ENCODE peak calls at places on chromosome 19, in nine cellular contexts. A is tibial artery, E is lung, W is suprapubic skin, Q is breast epithelium, O is cardiac muscle cell, M is hepatocyte, D is dorsolateral prefrontal cortex, C is stomach. V is an unnamed sample.

GRCh38 chr19:38666662-38667448 is 19.4 kb downstream of the ACTN4 start:
- DNase-seq in A (peak), E (no peak), W (no peak), Q (peak), O (peak), M (peak), D (no peak), C (no peak), V (no peak)

GRCh38 chr19:15264061-15264932 is 32.0 kb upstream of the EPHX3 start:
- DNase-seq in A (peak), E (peak), W (peak), Q (peak), O (peak), M (peak), D (peak), C (peak), V (peak)

GRCh38 chr19:7550987-7551761 is 15.7 kb downstream of the PNPLA6 start:
- DNase-seq in A (peak), E (peak), W (no peak), Q (peak), O (peak), M (peak), D (peak), C (peak), V (peak)

GRCh38 chr19:48715681-48716171 is 3.8 kb downstream of the MAMSTR start:
- DNase-seq in A (no peak), E (no peak), W (no peak), Q (no peak), O (no peak), M (peak), D (no peak), C (no peak), V (no peak)

GRCh38 chr19:32976223-32976805 is 4.3 kb downstream of the FAAP24 start:
- DNase-seq in A (no peak), E (peak), W (peak), Q (peak), O (peak), M (peak), D (peak), C (peak), V (peak)

GRCh38 chr19:5292453-5292842 is 48.2 kb downstream of the PTPRS start:
- DNase-seq in A (peak), E (no peak), W (no peak), Q (no peak), O (no peak), M (peak), D (no peak), C (peak), V (peak)

GRCh38 chr19:3375221-3376088 is 9.1 kb downstream of the NFIC start:
- DNase-seq in A (peak), E (peak), W (peak), Q (peak), O (peak), M (no peak), D (peak), C (peak), V (no peak)

GRCh38 chr19:55383279-55383788 is 758 bp downstream of the TMEM238 start:
- DNase-seq in A (no peak), E (no peak), W (no peak), Q (no peak), O (no peak), M (no peak), D (no peak), C (no peak), V (no peak)

GRCh38 chr19:12035220-12036172 is at the start of gene ZNF433:
- DNase-seq in A (peak), E (peak), W (peak), Q (peak), O (peak), M (peak), D (peak), C (peak), V (peak)

GRCh38 chr19:44939668-44940067 is 2.4 kb upstream of the APOC4 start:
- DNase-seq in A (no peak), E (no peak), W (no peak), Q (no peak), O (peak), M (no peak), D (no peak), C (no peak), V (no peak)

GRCh38 chr19:21127001-21127400 is 14.8 kb upstream of the ZNF431 start:
- DNase-seq in A (no peak), E (no peak), W (no peak), Q (no peak), O (no peak), M (no peak), D (no peak), C (no peak), V (no peak)

GRCh38 chr19:32337176-32337808 is 8.1 kb upstream of the ZNF507 start:
- DNase-seq in A (no peak), E (no peak), W (no peak), Q (no peak), O (no peak), M (no peak), D (no peak), C (no peak), V (no peak)

GRCh38 chr19:22503524-22503923 is 81.4 kb upstream of the ZNF98 start:
- DNase-seq in A (no peak), E (no peak), W (no peak), Q (no peak), O (no peak), M (no peak), D (no peak), C (no peak), V (no peak)

GRCh38 chr19:2774953-2775555 is 8.0 kb downstream of the SGTA start:
- DNase-seq in A (no peak), E (no peak), W (no peak), Q (peak), O (no peak), M (no peak), D (no peak), C (no peak), V (no peak)

GRCh38 chr19:38277549-38277948 is 13.2 kb downstream of the SPINT2 start:
- DNase-seq in A (no peak), E (no peak), W (no peak), Q (no peak), O (peak), M (no peak), D (no peak), C (no peak), V (peak)

GRCh38 chr19:51501594-51502263 is at the start of gene SIGLEC12:
- DNase-seq in A (no peak), E (peak), W (no peak), Q (no peak), O (no peak), M (no peak), D (peak), C (no peak), V (no peak)

GRCh38 chr19:52535831-52536800 is 8.6 kb downstream of the ZNF808 start:
- DNase-seq in A (peak), E (peak), W (peak), Q (peak), O (peak), M (peak), D (peak), C (peak), V (peak)

GRCh38 chr19:52138614-52139290 is 986 bp downstream of the ZNF616 start:
- DNase-seq in A (no peak), E (no peak), W (no peak), Q (no peak), O (peak), M (peak), D (no peak), C (no peak), V (peak)

GRCh38 chr19:20273376-20273775 is 106.4 kb downstream of the ZNF486 start:
- DNase-seq in A (no peak), E (no peak), W (no peak), Q (no peak), O (no peak), M (no peak), D (no peak), C (no peak), V (no peak)

GRCh38 chr19:56837004-56837403 is 3.5 kb downstream of the PEG3 start:
- DNase-seq in A (no peak), E (no peak), W (no peak), Q (no peak), O (no peak), M (no peak), D (no peak), C (no peak), V (no peak)

GRCh38 chr19:10289167-10289835 is 451 bp upstream of the ICAM5 start:
- DNase-seq in A (no peak), E (peak), W (no peak), Q (no peak), O (peak), M (peak), D (no peak), C (peak), V (peak)

GRCh38 chr19:55289117-55289796 is 5.5 kb downstream of the BRSK1 start:
- DNase-seq in A (no peak), E (no peak), W (no peak), Q (no peak), O (peak), M (no peak), D (no peak), C (no peak), V (no peak)

GRCh38 chr19:32471095-32471494 is 65.5 kb downstream of the DPY19L3 start:
- DNase-seq in A (no peak), E (no peak), W (no peak), Q (no peak), O (no peak), M (no peak), D (no peak), C (no peak), V (no peak)

GRCh38 chr19:6730153-6730804 is 7.1 kb downstream of the GPR108 start:
- DNase-seq in A (no peak), E (peak), W (no peak), Q (no peak), O (no peak), M (peak), D (peak), C (peak), V (no peak)

GRCh38 chr19:6891761-6892385 is 4.5 kb downstream of the ADGRE1 start:
- DNase-seq in A (no peak), E (no peak), W (no peak), Q (no peak), O (no peak), M (no peak), D (no peak), C (no peak), V (no peak)

GRCh38 chr19:50858896-50859295 is 4.2 kb downstream of the KLK3 start:
- DNase-seq in A (no peak), E (no peak), W (peak), Q (no peak), O (no peak), M (peak), D (no peak), C (no peak), V (no peak)

GRCh38 chr19:19103167-19103566 is 35.1 kb downstream of the TMEM161A start:
- DNase-seq in A (no peak), E (no peak), W (no peak), Q (no peak), O (no peak), M (no peak), D (no peak), C (no peak), V (no peak)

GRCh38 chr19:15251010-15251748 is 18.9 kb upstream of the EPHX3 start:
- DNase-seq in A (peak), E (no peak), W (no peak), Q (no peak), O (peak), M (no peak), D (no peak), C (no peak), V (peak)

GRCh38 chr19:11465605-11466004 is 15.2 kb downstream of the ELAVL3 start:
- DNase-seq in A (no peak), E (no peak), W (no peak), Q (no peak), O (no peak), M (no peak), D (no peak), C (no peak), V (no peak)

GRCh38 chr19:44530777-44531176 is 1.3 kb upstream of the CEACAM20 start:
- DNase-seq in A (peak), E (no peak), W (no peak), Q (no peak), O (peak), M (no peak), D (no peak), C (no peak), V (peak)

GRCh38 chr19:5269926-5270325 is 70.7 kb downstream of the PTPRS start:
- DNase-seq in A (no peak), E (no peak), W (no peak), Q (no peak), O (no peak), M (no peak), D (no peak), C (no peak), V (no peak)

GRCh38 chr19:13964776-13965175 is 12.5 kb downstream of the DCAF15 start:
- DNase-seq in A (no peak), E (no peak), W (no peak), Q (no peak), O (no peak), M (no peak), D (no peak), C (no peak), V (no peak)

GRCh38 chr19:18507021-18507726 is 14.7 kb downstream of the ELL start:
- DNase-seq in A (peak), E (no peak), W (no peak), Q (no peak), O (no peak), M (no peak), D (no peak), C (peak), V (no peak)

DNA sequence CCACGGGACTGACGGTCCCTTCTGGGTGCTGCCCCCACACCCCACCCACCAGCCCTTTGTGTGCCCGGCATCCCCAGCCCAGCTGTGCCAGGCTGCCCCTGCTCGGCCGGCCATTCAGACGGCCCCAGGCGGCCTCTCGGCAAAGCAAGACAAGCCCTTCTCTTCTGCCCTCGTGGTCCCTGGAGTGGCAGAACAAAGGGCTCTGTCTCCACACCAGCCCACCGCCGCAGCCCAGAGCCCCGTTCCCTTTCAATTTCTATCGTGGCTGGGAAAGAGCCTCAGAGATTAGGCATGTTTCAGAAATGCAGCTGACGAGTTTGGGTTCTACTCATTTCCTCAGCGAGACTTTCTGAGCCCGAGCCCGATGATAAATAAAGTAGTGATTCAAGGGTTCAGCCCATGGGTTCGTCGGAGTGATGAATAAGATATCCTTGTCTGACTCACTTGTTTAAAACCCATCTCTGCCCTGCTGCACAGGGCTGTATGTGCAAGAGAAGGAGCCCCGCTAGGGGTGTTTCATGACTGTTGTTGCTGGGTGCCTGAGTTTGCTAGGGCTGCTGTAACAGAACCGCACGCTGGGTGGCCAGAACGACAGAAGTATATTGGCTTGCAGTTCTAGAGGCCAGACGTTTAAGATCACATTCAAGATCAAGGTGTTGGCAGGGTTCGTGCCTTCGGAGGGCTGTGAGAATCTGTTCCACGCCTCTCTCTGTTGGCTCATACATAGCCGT is 4.3 kb downstream of the MYO9B start:
- DNase-seq in A (peak), E (peak), W (peak), Q (peak), O (peak), M (peak), D (peak), C (peak), V (peak)
- TF ChIP-seq CTCF in A (peak), E (no peak), W (peak), Q (peak), O (peak), M (peak), D (peak), C (peak), V (peak)

GRCh38 chr19:1420590-1420989 is 13.2 kb downstream of the DAZAP1 start:
- DNase-seq in A (no peak), E (no peak), W (no peak), Q (no peak), O (no peak), M (no peak), D (no peak), C (no peak), V (no peak)

GRCh38 chr19:1422360-1422759 is 15.0 kb downstream of the DAZAP1 start:
- DNase-seq in A (no peak), E (no peak), W (no peak), Q (no peak), O (no peak), M (no peak), D (no peak), C (no peak), V (no peak)

GRCh38 chr19:1421218-1421957 is 14.0 kb downstream of the DAZAP1 start:
- DNase-seq in A (no peak), E (no peak), W (no peak), Q (no peak), O (no peak), M (no peak), D (no peak), C (no peak), V (no peak)

GRCh38 chr19:1422943-1423342 is 15.3 kb upstream of the RPS15 start:
- DNase-seq in A (peak), E (no peak), W (no peak), Q (no peak), O (no peak), M (no peak), D (no peak), C (no peak), V (no peak)

GRCh38 chr19:1421958-1422305 is 14.5 kb downstream of the DAZAP1 start:
- DNase-seq in A (no peak), E (no peak), W (no peak), Q (no peak), O (no peak), M (no peak), D (no peak), C (no peak), V (no peak)
- H3K27ac ChIP-seq in A (no peak), E (no peak), W (no peak), Q (no peak), O (peak), M (no peak), D (no peak), C (no peak), V (peak)

GRCh38 chr19:42267644-42268141 is 1.4 kb upstream of the CIC start:
- DNase-seq in A (no peak), E (peak), W (no peak), Q (peak), O (no peak), M (peak), D (no peak), C (no peak), V (no peak)

GRCh38 chr19:42270346-42271044 is 1.4 kb downstream of the CIC start:
- DNase-seq in A (peak), E (no peak), W (peak), Q (peak), O (peak), M (no peak), D (peak), C (peak), V (peak)

GRCh38 chr19:42268704-42269517 is at the start of gene CIC:
- DNase-seq in A (peak), E (peak), W (peak), Q (peak), O (peak), M (peak), D (peak), C (peak), V (peak)

GRCh38 chr19:42269518-42270345 is 680 bp downstream of the CIC start:
- DNase-seq in A (peak), E (peak), W (peak), Q (peak), O (no peak), M (no peak), D (no peak), C (no peak), V (no peak)

DNA sequence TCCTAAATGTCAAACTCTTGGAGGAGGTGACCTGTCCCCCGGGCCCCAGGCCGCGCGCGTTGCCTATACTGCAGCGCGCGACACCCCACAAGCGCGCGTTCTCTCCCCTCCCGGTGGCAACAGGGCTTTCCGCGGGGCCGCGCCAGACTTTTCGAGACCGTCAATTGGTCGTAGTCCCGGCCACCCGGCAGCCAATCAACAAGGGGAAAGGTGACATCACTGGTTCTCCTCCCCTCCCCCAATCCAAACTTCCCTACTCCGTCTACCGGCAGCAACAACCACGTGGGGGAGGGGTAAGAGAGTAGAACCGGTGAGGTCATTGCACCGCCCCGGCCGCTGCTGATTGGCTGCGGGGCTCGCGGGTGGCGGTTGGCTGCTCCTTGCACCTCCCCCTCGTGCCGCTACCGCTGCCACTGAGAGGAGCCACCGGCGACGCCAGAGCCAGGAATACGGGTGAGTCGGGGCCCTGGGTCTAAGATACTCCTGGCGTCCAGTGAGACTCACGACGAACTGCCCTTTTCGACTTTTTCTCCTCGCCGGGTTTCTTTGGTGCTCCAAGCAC is 829 bp upstream of the CIC start:
- DNase-seq in A (peak), E (peak), W (peak), Q (peak), O (peak), M (peak), D (peak), C (peak), V (peak)
- TF ChIP-seq CTCF in A (peak), E (no peak), W (no peak), Q (peak), O (no peak), M (no peak), D (peak), C (peak), V (no peak)

GRCh38 chr19:43466793-43467192 is 1.4 kb upstream of the LYPD3 start:
- DNase-seq in A (no peak), E (no peak), W (no peak), Q (no peak), O (no peak), M (no peak), D (no peak), C (no peak), V (no peak)
- H3K27ac ChIP-seq in A (no peak), E (no peak), W (peak), Q (no peak), O (no peak), M (no peak), D (no peak), C (no peak), V (no peak)

DNA sequence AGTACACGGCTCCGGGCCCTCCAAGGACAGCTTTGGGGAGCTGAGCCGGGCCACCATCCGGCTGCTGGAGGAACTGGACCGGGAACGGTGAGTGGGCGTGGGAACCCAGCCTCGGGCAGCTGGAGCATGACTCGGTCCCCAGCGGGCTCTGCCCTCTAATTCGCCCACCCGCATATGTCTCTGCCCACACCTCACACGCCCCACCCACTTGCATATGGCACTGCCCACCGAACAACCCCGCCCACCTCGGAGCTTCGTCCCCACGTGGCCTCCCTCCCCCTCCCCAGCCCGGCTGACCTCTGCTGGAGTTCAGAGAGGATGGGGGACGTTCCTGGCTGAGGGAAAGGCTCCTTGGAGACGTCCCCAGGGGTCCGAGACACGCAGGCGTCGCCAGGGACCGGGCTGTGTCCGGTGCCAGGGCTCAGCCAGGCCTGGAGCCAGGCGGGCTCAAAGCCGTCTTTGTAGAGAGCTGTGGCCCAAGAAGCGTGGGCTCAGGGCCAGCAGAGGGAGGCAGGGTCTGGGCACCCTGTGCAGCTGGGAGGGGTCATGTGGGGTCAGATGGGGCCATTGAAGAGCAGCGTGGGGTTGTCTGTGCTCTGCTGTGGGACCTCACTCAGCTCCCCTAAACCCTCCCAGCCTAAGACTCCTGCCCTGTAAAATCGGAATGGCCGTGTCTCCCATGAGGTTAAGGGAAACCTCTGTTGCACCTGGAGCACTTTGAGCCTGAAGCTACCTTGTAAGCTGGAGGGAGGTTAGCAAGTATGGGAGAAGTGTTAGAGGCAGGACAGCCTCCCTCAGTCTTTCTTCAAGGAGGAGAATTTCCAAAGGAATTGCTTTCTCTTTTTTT is 3.8 kb downstream of the APC2 start:
- DNase-seq in A (no peak), E (no peak), W (no peak), Q (no peak), O (no peak), M (no peak), D (peak), C (no peak), V (no peak)
- TF ChIP-seq CTCF in A (no peak), E (no peak), W (no peak), Q (no peak), O (no peak), M (no peak), D (no peak), C (no peak), V (no peak)

V was measured in RWPE1.